ENCODE peak calls at places on chromosome 19, in five cellular contexts. M, F, C, J and K are unnamed samples.

GRCh38 chr19:58277748-58278147 is 1.0 kb upstream of the ZNF8 start:
- DNase-seq in J (no peak), F (no peak), M (no peak), C (no peak), K (no peak)

GRCh38 chr19:44869728-44870470 is 21.2 kb upstream of the TOMM40 start:
- DNase-seq in F (no peak), M (peak), C (no peak), J (no peak), K (no peak)

GRCh38 chr19:41175825-41176734 is 16.9 kb upstream of the CYP2S1 start:
- DNase-seq in C (peak), J (peak), M (no peak), F (no peak), K (no peak)

GRCh38 chr19:7698583-7698982 is 3.3 kb downstream of the FCER2 start:
- DNase-seq in M (no peak), F (no peak), C (no peak), J (no peak), K (no peak)

GRCh38 chr19:14450168-14450874 is 17.2 kb downstream of the PKN1 start:
- DNase-seq in C (peak), J (peak), M (peak), F (no peak), K (peak)

GRCh38 chr19:46745521-46746280 is at the start of gene FKRP:
- DNase-seq in M (peak), J (no peak), C (no peak), F (no peak), K (no peak)

GRCh38 chr19:52170863-52171320 is 529 bp downstream of the ZNF836 start:
- DNase-seq in M (no peak), J (no peak), F (no peak), C (no peak), K (no peak)

GRCh38 chr19:55096061-55096701 is 20.5 kb downstream of the EPS8L1 start:
- DNase-seq in F (no peak), M (no peak), J (no peak), C (no peak), K (no peak)

GRCh38 chr19:8702350-8702749 is 3.8 kb upstream of the ACTL9 start:
- DNase-seq in J (no peak), F (no peak), M (no peak), C (no peak), K (no peak)

GRCh38 chr19:48844472-48844871 is 8.2 kb upstream of the HSD17B14 start:
- DNase-seq in F (no peak), J (peak), M (peak), C (no peak), K (no peak)

DNA sequence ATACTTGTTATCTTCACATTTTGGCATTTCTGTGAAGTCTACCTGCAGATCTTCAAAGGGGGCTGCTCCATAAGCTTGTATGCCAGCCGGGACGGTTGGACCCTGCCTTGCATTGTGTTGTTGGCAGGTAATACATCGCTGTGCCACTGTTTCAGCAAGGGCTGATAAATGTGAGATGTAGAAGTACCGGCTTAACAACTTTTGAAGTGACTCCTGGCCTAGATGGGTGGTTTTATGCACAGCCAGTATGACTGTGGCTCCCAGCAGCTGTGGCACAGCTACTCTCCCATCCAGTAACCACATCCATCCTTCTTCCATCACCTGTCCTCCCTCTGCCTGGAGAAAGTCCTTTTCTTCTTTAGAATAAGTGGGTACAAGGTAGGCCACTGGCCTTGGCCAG is 19.7 kb downstream of the ZNF700 start:
- DNase-seq in F (no peak), M (no peak), J (no peak), C (no peak), K (no peak)
- TF ChIP-seq JUND in F (no peak), M (no peak), J (no peak), C (no peak), K (no peak)

GRCh38 chr19:407501-408440 is 1.2 kb downstream of the C2CD4C start:
- DNase-seq in C (no peak), M (no peak), J (no peak), F (no peak), K (no peak)

GRCh38 chr19:406999-407491 is 1.9 kb downstream of the C2CD4C start:
- DNase-seq in C (no peak), F (no peak), M (peak), J (no peak), K (no peak)

GRCh38 chr19:409515-410242 is 732 bp upstream of the C2CD4C start:
- DNase-seq in F (no peak), C (no peak), J (no peak), M (peak), K (no peak)

GRCh38 chr19:409006-409514 is at the start of gene C2CD4C:
- DNase-seq in M (peak), J (no peak), C (no peak), F (no peak), K (peak)

GRCh38 chr19:408441-409005 is 424 bp downstream of the C2CD4C start:
- DNase-seq in M (peak), J (no peak), F (no peak), C (no peak), K (no peak)
- TF ChIP-seq JUND in M (no peak), J (no peak), F (no peak), C (no peak), K (no peak)

GRCh38 chr19:4083677-4084546 is 17.2 kb upstream of the ZBTB7A start:
- DNase-seq in J (no peak), C (no peak), M (no peak), F (no peak), K (peak)
- TF ChIP-seq JUND in J (no peak), C (no peak), M (no peak), F (no peak), K (no peak)

GRCh38 chr19:2333027-2333806 is 4.7 kb downstream of the SPPL2B start:
- DNase-seq in F (no peak), C (no peak), M (no peak), J (no peak), K (no peak)
- TF ChIP-seq JUND in F (no peak), C (no peak), M (no peak), J (no peak), K (no peak)

GRCh38 chr19:42831221-42832019 is 48.1 kb downstream of the PSG1 start:
- DNase-seq in M (no peak), C (no peak), F (no peak), J (peak), K (peak)
- TF ChIP-seq JUND in M (no peak), C (no peak), F (no peak), J (peak), K (no peak)

GRCh38 chr19:16886305-16886880 is 2.4 kb upstream of the F2RL3 start:
- DNase-seq in F (no peak), M (no peak), J (no peak), C (no peak), K (no peak)
- TF ChIP-seq JUND in F (no peak), M (peak), J (no peak), C (no peak), K (no peak)